ENCODE peak calls at places on chromosome 7, in seven cellular contexts. One of them, this sample, is unnamed.
A peak's percentile ranks its signal among the peaks of the same experiment; 100 is the strongest.

GRCh38 chr7:5679741-5680473 is 101.6 kb downstream of the RNF216 start:
- DNase-seq in right atrium auricular region: peak; percentile 77
- DNase-seq in ascending aorta: peak; percentile 75
- DNase-seq in head of caudate nucleus: no peak
- DNase-seq in activated CD8-positive, alpha-beta memory T cell treated with anti-CD3 and anti-CD28 coated beads for 1 hour: no peak
- DNase-seq in B cell: peak; percentile 84
- DNase-seq in aorta: peak; percentile 88
- DNase-seq in this sample: no peak

GRCh38 chr7:25804154-25804553 is 347.8 kb upstream of the NFE2L3 start:
- DNase-seq in ascending aorta: no peak
- DNase-seq in head of caudate nucleus: no peak
- DNase-seq in aorta: no peak
- DNase-seq in right atrium auricular region: no peak
- DNase-seq in activated CD8-positive, alpha-beta memory T cell treated with anti-CD3 and anti-CD28 coated beads for 1 hour: no peak
- DNase-seq in B cell: no peak
- DNase-seq in this sample: no peak

GRCh38 chr7:131212114-131212513 is 115.6 kb upstream of the MKLN1 start:
- DNase-seq in activated CD8-positive, alpha-beta memory T cell treated with anti-CD3 and anti-CD28 coated beads for 1 hour: no peak
- DNase-seq in right atrium auricular region: no peak
- DNase-seq in ascending aorta: no peak
- DNase-seq in B cell: no peak
- DNase-seq in aorta: no peak
- DNase-seq in head of caudate nucleus: no peak
- DNase-seq in this sample: no peak

GRCh38 chr7:22277375-22277774 is 79.6 kb downstream of the RAPGEF5 start:
- DNase-seq in head of caudate nucleus: no peak
- DNase-seq in activated CD8-positive, alpha-beta memory T cell treated with anti-CD3 and anti-CD28 coated beads for 1 hour: no peak
- DNase-seq in aorta: no peak
- DNase-seq in right atrium auricular region: no peak
- DNase-seq in ascending aorta: no peak
- DNase-seq in B cell: no peak
- DNase-seq in this sample: no peak

GRCh38 chr7:127317447-127317961 is 64.8 kb upstream of the GRM8 start:
- DNase-seq in aorta: no peak
- DNase-seq in ascending aorta: no peak
- DNase-seq in activated CD8-positive, alpha-beta memory T cell treated with anti-CD3 and anti-CD28 coated beads for 1 hour: no peak
- DNase-seq in right atrium auricular region: no peak
- DNase-seq in head of caudate nucleus: no peak
- DNase-seq in B cell: no peak
- DNase-seq in this sample: no peak

GRCh38 chr7:31883761-31884164 is 186.4 kb downstream of the PDE1C start:
- DNase-seq in right atrium auricular region: no peak
- DNase-seq in activated CD8-positive, alpha-beta memory T cell treated with anti-CD3 and anti-CD28 coated beads for 1 hour: no peak
- DNase-seq in aorta: no peak
- DNase-seq in B cell: no peak
- DNase-seq in ascending aorta: no peak
- DNase-seq in head of caudate nucleus: peak; percentile 72
- DNase-seq in this sample: no peak

GRCh38 chr7:7731732-7732131 is 13.3 kb upstream of the RPA3 start:
- DNase-seq in aorta: no peak
- DNase-seq in ascending aorta: no peak
- DNase-seq in head of caudate nucleus: no peak
- DNase-seq in B cell: no peak
- DNase-seq in activated CD8-positive, alpha-beta memory T cell treated with anti-CD3 and anti-CD28 coated beads for 1 hour: no peak
- DNase-seq in right atrium auricular region: no peak
- DNase-seq in this sample: peak; percentile 22

GRCh38 chr7:139495726-139496125 is 12.3 kb upstream of the KLRG2 start:
- DNase-seq in B cell: no peak
- DNase-seq in head of caudate nucleus: no peak
- DNase-seq in right atrium auricular region: no peak
- DNase-seq in aorta: no peak
- DNase-seq in ascending aorta: no peak
- DNase-seq in activated CD8-positive, alpha-beta memory T cell treated with anti-CD3 and anti-CD28 coated beads for 1 hour: no peak
- DNase-seq in this sample: no peak

GRCh38 chr7:158362912-158363905 is 224.4 kb downstream of the PTPRN2 start:
- DNase-seq in activated CD8-positive, alpha-beta memory T cell treated with anti-CD3 and anti-CD28 coated beads for 1 hour: no peak
- DNase-seq in right atrium auricular region: no peak
- DNase-seq in aorta: no peak
- DNase-seq in head of caudate nucleus: peak; percentile 48
- DNase-seq in B cell: no peak
- DNase-seq in ascending aorta: peak; percentile 50
- DNase-seq in this sample: no peak

GRCh38 chr7:143372070-143372469 is 9.1 kb upstream of the ZYX start:
- DNase-seq in ascending aorta: no peak
- DNase-seq in head of caudate nucleus: peak; percentile 88
- DNase-seq in aorta: peak; percentile 91
- DNase-seq in right atrium auricular region: no peak
- DNase-seq in activated CD8-positive, alpha-beta memory T cell treated with anti-CD3 and anti-CD28 coated beads for 1 hour: no peak
- DNase-seq in B cell: no peak
- DNase-seq in this sample: no peak

GRCh38 chr7:18320971-18321567 is 174.5 kb upstream of the HDAC9 start:
- DNase-seq in B cell: no peak
- DNase-seq in ascending aorta: no peak
- DNase-seq in activated CD8-positive, alpha-beta memory T cell treated with anti-CD3 and anti-CD28 coated beads for 1 hour: no peak
- DNase-seq in right atrium auricular region: no peak
- DNase-seq in head of caudate nucleus: no peak
- DNase-seq in aorta: no peak
- DNase-seq in this sample: peak; percentile 8

GRCh38 chr7:2040201-2040892 is 192.4 kb downstream of the MAD1L1 start:
- DNase-seq in head of caudate nucleus: no peak
- DNase-seq in right atrium auricular region: no peak
- DNase-seq in ascending aorta: peak; percentile 27
- DNase-seq in aorta: peak; percentile 18
- DNase-seq in B cell: no peak
- DNase-seq in activated CD8-positive, alpha-beta memory T cell treated with anti-CD3 and anti-CD28 coated beads for 1 hour: no peak
- DNase-seq in this sample: no peak

GRCh38 chr7:381211-382117 is 91.5 kb downstream of the FOXL3 start:
- DNase-seq in activated CD8-positive, alpha-beta memory T cell treated with anti-CD3 and anti-CD28 coated beads for 1 hour: no peak
- DNase-seq in B cell: no peak
- DNase-seq in aorta: peak; percentile 39
- DNase-seq in right atrium auricular region: no peak
- DNase-seq in head of caudate nucleus: no peak
- DNase-seq in ascending aorta: peak; percentile 53
- DNase-seq in this sample: no peak

GRCh38 chr7:39952378-39952777 is 2.3 kb downstream of the CDK13 start:
- DNase-seq in ascending aorta: no peak
- DNase-seq in aorta: no peak
- DNase-seq in head of caudate nucleus: no peak
- DNase-seq in activated CD8-positive, alpha-beta memory T cell treated with anti-CD3 and anti-CD28 coated beads for 1 hour: no peak
- DNase-seq in right atrium auricular region: no peak
- DNase-seq in B cell: no peak
- DNase-seq in this sample: no peak

GRCh38 chr7:129778770-129779601 is 167.5 kb downstream of the NRF1 start:
- DNase-seq in ascending aorta: no peak
- DNase-seq in right atrium auricular region: no peak
- DNase-seq in aorta: no peak
- DNase-seq in B cell: no peak
- DNase-seq in head of caudate nucleus: no peak
- DNase-seq in activated CD8-positive, alpha-beta memory T cell treated with anti-CD3 and anti-CD28 coated beads for 1 hour: no peak
- DNase-seq in this sample: no peak

GRCh38 chr7:24715661-24716479 is 41.4 kb downstream of the GSDME start:
- DNase-seq in B cell: peak; percentile 57
- DNase-seq in right atrium auricular region: peak; percentile 34
- DNase-seq in activated CD8-positive, alpha-beta memory T cell treated with anti-CD3 and anti-CD28 coated beads for 1 hour: no peak
- DNase-seq in head of caudate nucleus: peak; percentile 66
- DNase-seq in ascending aorta: no peak
- DNase-seq in aorta: no peak
- DNase-seq in this sample: peak; percentile 22

GRCh38 chr7:46776790-46777189 is 805.1 kb downstream of the TNS3 start:
- DNase-seq in right atrium auricular region: no peak
- DNase-seq in ascending aorta: no peak
- DNase-seq in head of caudate nucleus: no peak
- DNase-seq in B cell: no peak
- DNase-seq in aorta: no peak
- DNase-seq in activated CD8-positive, alpha-beta memory T cell treated with anti-CD3 and anti-CD28 coated beads for 1 hour: no peak
- DNase-seq in this sample: no peak

GRCh38 chr7:74396993-74397392 is 56.7 kb upstream of the GTF2IRD1 start:
- DNase-seq in right atrium auricular region: no peak
- DNase-seq in activated CD8-positive, alpha-beta memory T cell treated with anti-CD3 and anti-CD28 coated beads for 1 hour: no peak
- DNase-seq in B cell: no peak
- DNase-seq in head of caudate nucleus: no peak
- DNase-seq in ascending aorta: peak; percentile 46
- DNase-seq in aorta: no peak
- DNase-seq in this sample: no peak

GRCh38 chr7:98831641-98832221 is 38.1 kb downstream of the TMEM130 start:
- DNase-seq in activated CD8-positive, alpha-beta memory T cell treated with anti-CD3 and anti-CD28 coated beads for 1 hour: peak; percentile 32
- DNase-seq in aorta: no peak
- DNase-seq in head of caudate nucleus: no peak
- DNase-seq in ascending aorta: no peak
- DNase-seq in B cell: no peak
- DNase-seq in right atrium auricular region: no peak
- DNase-seq in this sample: no peak

GRCh38 chr7:16086743-16087142 is 334.6 kb downstream of the CRPPA start:
- DNase-seq in ascending aorta: no peak
- DNase-seq in head of caudate nucleus: no peak
- DNase-seq in aorta: no peak
- DNase-seq in B cell: no peak
- DNase-seq in activated CD8-positive, alpha-beta memory T cell treated with anti-CD3 and anti-CD28 coated beads for 1 hour: no peak
- DNase-seq in right atrium auricular region: no peak
- DNase-seq in this sample: no peak

GRCh38 chr7:47568569-47568968 is 13.3 kb downstream of the TNS3 start:
- DNase-seq in right atrium auricular region: no peak
- DNase-seq in head of caudate nucleus: peak; percentile 74
- DNase-seq in activated CD8-positive, alpha-beta memory T cell treated with anti-CD3 and anti-CD28 coated beads for 1 hour: no peak
- DNase-seq in B cell: peak; percentile 68
- DNase-seq in ascending aorta: no peak
- DNase-seq in aorta: peak; percentile 68
- DNase-seq in this sample: no peak

GRCh38 chr7:129434846-129435318 is 650 bp downstream of the STRIP2 start:
- DNase-seq in head of caudate nucleus: peak; percentile 11
- DNase-seq in aorta: no peak
- DNase-seq in activated CD8-positive, alpha-beta memory T cell treated with anti-CD3 and anti-CD28 coated beads for 1 hour: no peak
- DNase-seq in right atrium auricular region: no peak
- DNase-seq in ascending aorta: no peak
- DNase-seq in B cell: no peak
- DNase-seq in this sample: no peak

GRCh38 chr7:139725077-139725476 is 52.7 kb downstream of the HIPK2 start:
- DNase-seq in right atrium auricular region: no peak
- DNase-seq in B cell: peak; percentile 40
- DNase-seq in activated CD8-positive, alpha-beta memory T cell treated with anti-CD3 and anti-CD28 coated beads for 1 hour: no peak
- DNase-seq in head of caudate nucleus: no peak
- DNase-seq in aorta: no peak
- DNase-seq in ascending aorta: no peak
- DNase-seq in this sample: no peak

GRCh38 chr7:4621401-4621800 is 60.7 kb upstream of the FOXK1 start:
- DNase-seq in aorta: no peak
- DNase-seq in ascending aorta: no peak
- DNase-seq in head of caudate nucleus: no peak
- DNase-seq in right atrium auricular region: no peak
- DNase-seq in B cell: no peak
- DNase-seq in activated CD8-positive, alpha-beta memory T cell treated with anti-CD3 and anti-CD28 coated beads for 1 hour: no peak
- DNase-seq in this sample: no peak

GRCh38 chr7:134890246-134891240 is 95.8 kb upstream of the AGBL3 start:
- DNase-seq in activated CD8-positive, alpha-beta memory T cell treated with anti-CD3 and anti-CD28 coated beads for 1 hour: no peak
- DNase-seq in aorta: peak; percentile 76
- DNase-seq in B cell: no peak
- DNase-seq in right atrium auricular region: no peak
- DNase-seq in ascending aorta: peak; percentile 81
- DNase-seq in head of caudate nucleus: peak; percentile 36
- DNase-seq in this sample: no peak

GRCh38 chr7:90626011-90626410 is 29.9 kb downstream of the CDK14 start:
- DNase-seq in ascending aorta: no peak
- DNase-seq in activated CD8-positive, alpha-beta memory T cell treated with anti-CD3 and anti-CD28 coated beads for 1 hour: no peak
- DNase-seq in head of caudate nucleus: no peak
- DNase-seq in right atrium auricular region: no peak
- DNase-seq in aorta: no peak
- DNase-seq in B cell: no peak
- DNase-seq in this sample: no peak

GRCh38 chr7:4486932-4487331 is 195.2 kb upstream of the FOXK1 start:
- DNase-seq in right atrium auricular region: no peak
- DNase-seq in activated CD8-positive, alpha-beta memory T cell treated with anti-CD3 and anti-CD28 coated beads for 1 hour: no peak
- DNase-seq in B cell: no peak
- DNase-seq in aorta: no peak
- DNase-seq in ascending aorta: no peak
- DNase-seq in head of caudate nucleus: no peak
- DNase-seq in this sample: no peak

GRCh38 chr7:25894002-25894901 is 257.7 kb upstream of the NFE2L3 start:
- DNase-seq in head of caudate nucleus: peak; percentile 19
- DNase-seq in B cell: peak; percentile 43
- DNase-seq in aorta: no peak
- DNase-seq in activated CD8-positive, alpha-beta memory T cell treated with anti-CD3 and anti-CD28 coated beads for 1 hour: no peak
- DNase-seq in ascending aorta: no peak
- DNase-seq in right atrium auricular region: no peak
- DNase-seq in this sample: no peak

GRCh38 chr7:112204776-112205347 is 1.3 kb downstream of the DOCK4 start:
- DNase-seq in head of caudate nucleus: no peak
- DNase-seq in activated CD8-positive, alpha-beta memory T cell treated with anti-CD3 and anti-CD28 coated beads for 1 hour: no peak
- DNase-seq in aorta: no peak
- DNase-seq in right atrium auricular region: no peak
- DNase-seq in ascending aorta: no peak
- DNase-seq in B cell: peak; percentile 51
- DNase-seq in this sample: no peak

GRCh38 chr7:43781726-43782607 is 23.5 kb downstream of the BLVRA start:
- DNase-seq in ascending aorta: no peak
- DNase-seq in head of caudate nucleus: no peak
- DNase-seq in aorta: no peak
- DNase-seq in activated CD8-positive, alpha-beta memory T cell treated with anti-CD3 and anti-CD28 coated beads for 1 hour: no peak
- DNase-seq in B cell: no peak
- DNase-seq in right atrium auricular region: no peak
- DNase-seq in this sample: no peak

GRCh38 chr7:4745971-4746919 is 29.2 kb upstream of the AP5Z1 start:
- DNase-seq in ascending aorta: no peak
- DNase-seq in B cell: no peak
- DNase-seq in right atrium auricular region: no peak
- DNase-seq in activated CD8-positive, alpha-beta memory T cell treated with anti-CD3 and anti-CD28 coated beads for 1 hour: no peak
- DNase-seq in head of caudate nucleus: no peak
- DNase-seq in aorta: no peak
- DNase-seq in this sample: peak; percentile 39

This sample was measured in pulmonary artery endothelial cell.